ENCODE peak calls at places on chromosomes 13 and 19, in six cellular contexts. W is C1 segment of cervical spinal cord; O is stimulated activated CD4-positive, alpha-beta T cell treated with anti-CD3 and anti-CD28 coated beads, Interleukin-2, amount 100 ng/mL, for 48 hours; D is Kasumi-1; U is activated CD4-positive, alpha-beta T cell treated with anti-CD3 and anti-CD28 coated beads, Interleukin-2, amount 10 ng/mL, durations not matched to agents 7 days and 5 days; M is NT2/D1. G is an unnamed sample.

GRCh38 chr13:64551755-64552154 is 2678.4 kb downstream of the PCDH9 start:
- DNase-seq in W (no peak), O (no peak), U (no peak), D (no peak), M (no peak), G (no peak)

GRCh38 chr13:72527333-72527732 is 200.1 kb downstream of the MZT1 start:
- DNase-seq in M (peak), W (no peak), U (no peak), O (no peak), D (no peak), G (no peak)

GRCh38 chr13:31982124-31982523 is 49.5 kb upstream of the FRY start:
- DNase-seq in W (no peak), M (no peak), U (no peak), O (no peak), D (no peak), G (no peak)

GRCh38 chr13:111202149-111202548 is 87.0 kb downstream of the ARHGEF7 start:
- DNase-seq in U (no peak), M (no peak), W (no peak), D (no peak), O (no peak), G (no peak)

GRCh38 chr19:4583961-4584669 is 24.6 kb upstream of the SEMA6B start:
- DNase-seq in D (no peak), W (peak), M (no peak), O (peak), U (no peak), G (peak)

GRCh38 chr19:4815426-4816387 is 15.8 kb downstream of the TICAM1 start:
- DNase-seq in D (peak), O (peak), M (peak), W (peak), U (peak), G (peak)

GRCh38 chr19:49165111-49165750 is 7.6 kb downstream of the TRPM4 start:
- DNase-seq in U (no peak), O (no peak), W (no peak), D (no peak), M (no peak), G (no peak)

GRCh38 chr19:27870293-27870692 is 1342.7 kb downstream of the UQCRFS1 start:
- DNase-seq in M (no peak), U (no peak), D (no peak), W (no peak), O (no peak), G (no peak)

GRCh38 chr19:56866563-56866962 is 26.0 kb upstream of the PEG3 start:
- DNase-seq in M (peak), W (no peak), D (no peak), O (no peak), U (no peak), G (peak)

GRCh38 chr13:47837906-47838305 is 163.2 kb downstream of the SUCLA2 start:
- DNase-seq in M (no peak), D (no peak), U (no peak), W (no peak), O (no peak), G (no peak)

GRCh38 chr19:50434525-50434924 is 1.8 kb downstream of the MYBPC2 start:
- DNase-seq in U (no peak), O (no peak), W (no peak), D (no peak), M (no peak), G (no peak)

GRCh38 chr19:30784850-30785459 is 412.8 kb downstream of the ZNF536 start:
- DNase-seq in W (peak), U (peak), O (peak), D (peak), M (peak), G (peak)

GRCh38 chr13:113921763-113922162 is 52.1 kb downstream of the C13orf46 start:
- DNase-seq in M (no peak), U (no peak), D (no peak), O (no peak), W (no peak), G (no peak)